ENCODE peak calls at places on chromosomes 1 and 21, in five cellular contexts. B is endodermal cell, X is OCI-LY7, J is lung, Z is fibroblast of mammary gland. R is an unnamed sample.

GRCh38 chr1:30807318-30808066 is 49.9 kb upstream of the LAPTM5 start:
- DNase-seq in B (no peak), X (no peak), J (no peak), Z (peak), R (no peak)

GRCh38 chr21:42799516-42799915 is 79.8 kb downstream of the WDR4 start:
- DNase-seq in X (no peak), B (peak), Z (peak), J (no peak), R (no peak)

GRCh38 chr1:36322085-36322785 is 1.2 kb downstream of the EVA1B start:
- DNase-seq in J (no peak), B (peak), Z (peak), X (no peak), R (peak)

GRCh38 chr1:184160236-184160635 is 108.7 kb downstream of the TSEN15 start:
- DNase-seq in X (no peak), Z (peak), B (no peak), J (no peak), R (peak)

GRCh38 chr1:42931108-42931539 is 27.5 kb downstream of the SLC2A1 start:
- DNase-seq in Z (peak), J (peak), X (peak), B (peak), R (peak)

GRCh38 chr21:21002137-21002536 is 3.9 kb downstream of the NCAM2 start:
- DNase-seq in B (no peak), J (no peak), Z (no peak), X (no peak), R (no peak)

GRCh38 chr21:37220433-37220980 is 46.6 kb downstream of the VPS26C start:
- DNase-seq in J (no peak), B (no peak), X (no peak), Z (peak), R (peak)

GRCh38 chr1:206685256-206685748 is 597 bp downstream of the MAPKAPK2 start:
- DNase-seq in B (peak), X (peak), J (peak), Z (peak), R (peak)

GRCh38 chr1:150194381-150195031 is 41.4 kb downstream of the ANP32E start:
- DNase-seq in Z (no peak), J (no peak), B (no peak), X (no peak), R (peak)

GRCh38 chr1:80445021-80445420 is 1355.7 kb upstream of the ADGRL2 start:
- DNase-seq in B (no peak), J (no peak), Z (peak), X (no peak), R (no peak)

GRCh38 chr1:156388814-156389137 is 19.8 kb downstream of the RHBG start:
- DNase-seq in X (no peak), B (no peak), J (no peak), Z (no peak), R (no peak)

GRCh38 chr1:205251576-205251975 is 23.8 kb downstream of the TMCC2 start:
- DNase-seq in B (no peak), J (no peak), Z (no peak), X (no peak), R (no peak)

GRCh38 chr1:41461790-41462679 is 22.4 kb downstream of the EDN2 start:
- DNase-seq in X (no peak), B (no peak), Z (peak), J (peak), R (no peak)

GRCh38 chr1:239742416-239743109 is 349.1 kb upstream of the FMN2 start:
- DNase-seq in J (no peak), X (no peak), Z (no peak), B (no peak), R (no peak)

GRCh38 chr1:174875306-174875705 is 124.4 kb upstream of the CACYBP start:
- DNase-seq in J (peak), B (peak), X (peak), Z (no peak), R (no peak)

GRCh38 chr1:87044840-87045239 is 130.4 kb downstream of the HS2ST1 start:
- DNase-seq in Z (no peak), J (no peak), B (no peak), X (peak), R (no peak)

DNA sequence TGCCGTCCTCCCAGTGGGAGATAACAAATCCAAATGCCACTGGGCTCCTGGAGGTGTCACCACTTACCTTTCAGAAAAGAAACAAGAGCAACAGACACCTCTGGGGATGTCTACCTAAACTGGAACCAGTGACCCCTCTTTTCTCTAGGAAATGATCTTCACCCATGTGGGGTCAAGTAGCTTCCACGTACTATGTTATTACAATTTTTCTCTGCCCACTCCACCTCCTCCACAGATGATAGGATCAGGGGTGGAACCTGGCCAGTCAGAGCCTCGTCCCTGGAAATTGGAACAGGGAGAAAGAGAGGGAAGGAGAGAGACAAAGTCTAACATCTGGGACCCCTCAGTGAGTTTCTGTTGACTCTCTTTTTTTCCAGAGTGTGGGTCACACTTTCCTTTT is 50.1 kb downstream of the H3-3A start:
- DNase-seq in B (no peak), X (no peak), Z (no peak), J (no peak), R (no peak)
- TF ChIP-seq CTCF in B (no peak), X (no peak), Z (no peak), J (no peak), R (no peak)

GRCh38 chr1:19525607-19526545 is 40.5 kb upstream of the CAPZB start:
- DNase-seq in J (no peak), X (no peak), Z (no peak), B (no peak), R (no peak)
- TF ChIP-seq CTCF in J (no peak), X (no peak), Z (no peak), B (no peak), R (no peak)

GRCh38 chr1:90616395-90616794 is 100.7 kb downstream of the BARHL2 start:
- DNase-seq in Z (no peak), X (no peak), B (peak), J (no peak), R (no peak)
- TF ChIP-seq CTCF in Z (no peak), X (peak), B (peak), J (no peak), R (no peak)

GRCh38 chr1:230087722-230088115 is 20.7 kb downstream of the GALNT2 start:
- DNase-seq in B (no peak), X (no peak), J (no peak), Z (no peak), R (no peak)
- TF ChIP-seq CTCF in B (no peak), X (no peak), J (no peak), Z (no peak), R (no peak)

R was measured in HFFc6.